ENCODE peak calls at places on chromosomes 3 and 15, in six cellular contexts. One of them, this sample, is unnamed.

GRCh38 chr15:80780416-80781221 is 1.4 kb downstream of the CEMIP start:
- DNase-seq in stomach: peak
- DNase-seq in B cell: no peak
- DNase-seq in spleen: no peak
- DNase-seq in heart left ventricle: peak
- DNase-seq in fibroblast of pulmonary artery: peak
- DNase-seq in this sample: peak

GRCh38 chr3:17359911-17360310 is 382.5 kb downstream of the TBC1D5 start:
- DNase-seq in heart left ventricle: no peak
- DNase-seq in spleen: no peak
- DNase-seq in stomach: no peak
- DNase-seq in B cell: no peak
- DNase-seq in fibroblast of pulmonary artery: no peak
- DNase-seq in this sample: no peak

GRCh38 chr15:49827311-49827710 is 206.5 kb downstream of the DTWD1 start:
- DNase-seq in stomach: no peak
- DNase-seq in B cell: no peak
- DNase-seq in spleen: no peak
- DNase-seq in fibroblast of pulmonary artery: no peak
- DNase-seq in heart left ventricle: no peak
- DNase-seq in this sample: no peak

GRCh38 chr3:136074546-136074945 is 109.0 kb downstream of the PPP2R3A start:
- DNase-seq in fibroblast of pulmonary artery: peak
- DNase-seq in B cell: no peak
- DNase-seq in spleen: no peak
- DNase-seq in stomach: no peak
- DNase-seq in heart left ventricle: no peak
- DNase-seq in this sample: peak

GRCh38 chr3:123724306-123724705 is 139.5 kb upstream of the HACD2 start:
- DNase-seq in stomach: no peak
- DNase-seq in heart left ventricle: no peak
- DNase-seq in spleen: no peak
- DNase-seq in B cell: no peak
- DNase-seq in fibroblast of pulmonary artery: peak
- DNase-seq in this sample: peak

GRCh38 chr3:149417174-149417573 is 39.7 kb upstream of the TM4SF1 start:
- DNase-seq in fibroblast of pulmonary artery: no peak
- DNase-seq in spleen: no peak
- DNase-seq in heart left ventricle: no peak
- DNase-seq in stomach: no peak
- DNase-seq in B cell: no peak
- DNase-seq in this sample: no peak

GRCh38 chr3:190041333-190042041 is 79.2 kb downstream of the P3H2 start:
- DNase-seq in heart left ventricle: no peak
- DNase-seq in B cell: no peak
- DNase-seq in stomach: no peak
- DNase-seq in spleen: no peak
- DNase-seq in fibroblast of pulmonary artery: peak
- DNase-seq in this sample: peak

GRCh38 chr15:64950888-64951287 is 38.8 kb downstream of the SPG21 start:
- DNase-seq in heart left ventricle: no peak
- DNase-seq in fibroblast of pulmonary artery: no peak
- DNase-seq in stomach: no peak
- DNase-seq in B cell: no peak
- DNase-seq in spleen: no peak
- DNase-seq in this sample: no peak

GRCh38 chr15:45794768-45795486 is 160.1 kb downstream of the SQOR start:
- DNase-seq in fibroblast of pulmonary artery: no peak
- DNase-seq in heart left ventricle: no peak
- DNase-seq in spleen: no peak
- DNase-seq in stomach: no peak
- DNase-seq in B cell: no peak
- DNase-seq in this sample: no peak

GRCh38 chr3:156619376-156619775 is 55.0 kb upstream of the TIPARP start:
- DNase-seq in stomach: no peak
- DNase-seq in B cell: no peak
- DNase-seq in heart left ventricle: no peak
- DNase-seq in fibroblast of pulmonary artery: peak
- DNase-seq in spleen: no peak
- DNase-seq in this sample: no peak

GRCh38 chr3:57288403-57288802 is 4.1 kb downstream of the ASB14 start:
- DNase-seq in B cell: no peak
- DNase-seq in fibroblast of pulmonary artery: no peak
- DNase-seq in stomach: no peak
- DNase-seq in heart left ventricle: no peak
- DNase-seq in spleen: no peak
- DNase-seq in this sample: no peak

GRCh38 chr3:72997421-72997961 is 880 bp downstream of the PPP4R2 start:
- DNase-seq in B cell: peak
- DNase-seq in stomach: no peak
- DNase-seq in fibroblast of pulmonary artery: peak
- DNase-seq in spleen: no peak
- DNase-seq in heart left ventricle: no peak
- DNase-seq in this sample: peak

GRCh38 chr15:65423977-65424679 is 1.4 kb upstream of the IGDCC4 start:
- DNase-seq in fibroblast of pulmonary artery: no peak
- DNase-seq in B cell: no peak
- DNase-seq in stomach: no peak
- DNase-seq in spleen: no peak
- DNase-seq in heart left ventricle: no peak
- DNase-seq in this sample: no peak

GRCh38 chr3:182596673-182597410 is 196.5 kb upstream of the ATP11B start:
- DNase-seq in spleen: no peak
- DNase-seq in heart left ventricle: no peak
- DNase-seq in fibroblast of pulmonary artery: no peak
- DNase-seq in stomach: no peak
- DNase-seq in B cell: no peak
- DNase-seq in this sample: no peak

GRCh38 chr3:123372789-123373534 is 75.9 kb downstream of the ADCY5 start:
- DNase-seq in heart left ventricle: no peak
- DNase-seq in B cell: no peak
- DNase-seq in fibroblast of pulmonary artery: no peak
- DNase-seq in stomach: no peak
- DNase-seq in spleen: peak
- DNase-seq in this sample: no peak

GRCh38 chr15:63600001-63600645 is 2.9 kb downstream of the FBXL22 start:
- DNase-seq in B cell: peak
- DNase-seq in spleen: no peak
- DNase-seq in fibroblast of pulmonary artery: peak
- DNase-seq in heart left ventricle: no peak
- DNase-seq in stomach: no peak
- DNase-seq in this sample: no peak

GRCh38 chr15:57160823-57161560 is 215.3 kb upstream of the CGNL1 start:
- DNase-seq in heart left ventricle: no peak
- DNase-seq in stomach: no peak
- DNase-seq in fibroblast of pulmonary artery: no peak
- DNase-seq in spleen: no peak
- DNase-seq in B cell: no peak
- DNase-seq in this sample: peak

GRCh38 chr3:44970916-44971490 is 5.0 kb downstream of the ZDHHC3 start:
- DNase-seq in stomach: no peak
- DNase-seq in heart left ventricle: no peak
- DNase-seq in B cell: no peak
- DNase-seq in spleen: no peak
- DNase-seq in fibroblast of pulmonary artery: no peak
- DNase-seq in this sample: no peak

GRCh38 chr15:56468271-56468912 is 3.5 kb upstream of the MNS1 start:
- DNase-seq in heart left ventricle: no peak
- DNase-seq in fibroblast of pulmonary artery: peak
- DNase-seq in B cell: peak
- DNase-seq in stomach: no peak
- DNase-seq in spleen: no peak
- DNase-seq in this sample: peak

GRCh38 chr3:16452265-16452664 is 61.2 kb downstream of the RFTN1 start:
- DNase-seq in B cell: no peak
- DNase-seq in heart left ventricle: no peak
- DNase-seq in spleen: no peak
- DNase-seq in stomach: no peak
- DNase-seq in fibroblast of pulmonary artery: peak
- DNase-seq in this sample: peak

GRCh38 chr15:95284933-95285401 is 1045.5 kb upstream of the NR2F2 start:
- DNase-seq in fibroblast of pulmonary artery: peak
- DNase-seq in stomach: no peak
- DNase-seq in B cell: no peak
- DNase-seq in spleen: no peak
- DNase-seq in heart left ventricle: no peak
- DNase-seq in this sample: no peak

GRCh38 chr3:13420051-13420816 is at the start of gene NUP210:
- DNase-seq in fibroblast of pulmonary artery: no peak
- DNase-seq in spleen: peak
- DNase-seq in stomach: peak
- DNase-seq in B cell: peak
- DNase-seq in heart left ventricle: peak
- DNase-seq in this sample: no peak

GRCh38 chr3:134086616-134087015 is 56.9 kb upstream of the SLCO2A1 start:
- DNase-seq in B cell: no peak
- DNase-seq in stomach: no peak
- DNase-seq in spleen: peak
- DNase-seq in heart left ventricle: no peak
- DNase-seq in fibroblast of pulmonary artery: no peak
- DNase-seq in this sample: no peak

GRCh38 chr3:38227989-38228388 is 37.6 kb upstream of the SLC22A13 start:
- DNase-seq in stomach: no peak
- DNase-seq in B cell: no peak
- DNase-seq in spleen: no peak
- DNase-seq in heart left ventricle: no peak
- DNase-seq in fibroblast of pulmonary artery: peak
- DNase-seq in this sample: peak
- TF ChIP-seq CTCF in stomach: no peak
- TF ChIP-seq CTCF in B cell: no peak
- TF ChIP-seq CTCF in spleen: no peak
- TF ChIP-seq CTCF in heart left ventricle: no peak
- TF ChIP-seq CTCF in fibroblast of pulmonary artery: no peak
- TF ChIP-seq CTCF in this sample: no peak

GRCh38 chr3:86178095-86178494 is 812.9 kb downstream of the VGLL3 start:
- DNase-seq in stomach: no peak
- DNase-seq in B cell: no peak
- DNase-seq in heart left ventricle: no peak
- DNase-seq in fibroblast of pulmonary artery: no peak
- DNase-seq in spleen: no peak
- DNase-seq in this sample: no peak

GRCh38 chr3:86175051-86175536 is 815.9 kb downstream of the VGLL3 start:
- DNase-seq in heart left ventricle: no peak
- DNase-seq in B cell: no peak
- DNase-seq in stomach: no peak
- DNase-seq in spleen: no peak
- DNase-seq in fibroblast of pulmonary artery: no peak
- DNase-seq in this sample: no peak

GRCh38 chr3:86175593-86175992 is 815.4 kb downstream of the VGLL3 start:
- DNase-seq in B cell: no peak
- DNase-seq in fibroblast of pulmonary artery: no peak
- DNase-seq in heart left ventricle: no peak
- DNase-seq in stomach: no peak
- DNase-seq in spleen: no peak
- DNase-seq in this sample: no peak

GRCh38 chr3:86180696-86181095 is 810.3 kb downstream of the VGLL3 start:
- DNase-seq in fibroblast of pulmonary artery: no peak
- DNase-seq in spleen: no peak
- DNase-seq in B cell: no peak
- DNase-seq in stomach: no peak
- DNase-seq in heart left ventricle: no peak
- DNase-seq in this sample: no peak
- TF ChIP-seq CTCF in fibroblast of pulmonary artery: no peak
- TF ChIP-seq CTCF in spleen: no peak
- TF ChIP-seq CTCF in B cell: no peak
- TF ChIP-seq CTCF in stomach: no peak
- TF ChIP-seq CTCF in heart left ventricle: no peak
- TF ChIP-seq CTCF in this sample: no peak

DNA sequence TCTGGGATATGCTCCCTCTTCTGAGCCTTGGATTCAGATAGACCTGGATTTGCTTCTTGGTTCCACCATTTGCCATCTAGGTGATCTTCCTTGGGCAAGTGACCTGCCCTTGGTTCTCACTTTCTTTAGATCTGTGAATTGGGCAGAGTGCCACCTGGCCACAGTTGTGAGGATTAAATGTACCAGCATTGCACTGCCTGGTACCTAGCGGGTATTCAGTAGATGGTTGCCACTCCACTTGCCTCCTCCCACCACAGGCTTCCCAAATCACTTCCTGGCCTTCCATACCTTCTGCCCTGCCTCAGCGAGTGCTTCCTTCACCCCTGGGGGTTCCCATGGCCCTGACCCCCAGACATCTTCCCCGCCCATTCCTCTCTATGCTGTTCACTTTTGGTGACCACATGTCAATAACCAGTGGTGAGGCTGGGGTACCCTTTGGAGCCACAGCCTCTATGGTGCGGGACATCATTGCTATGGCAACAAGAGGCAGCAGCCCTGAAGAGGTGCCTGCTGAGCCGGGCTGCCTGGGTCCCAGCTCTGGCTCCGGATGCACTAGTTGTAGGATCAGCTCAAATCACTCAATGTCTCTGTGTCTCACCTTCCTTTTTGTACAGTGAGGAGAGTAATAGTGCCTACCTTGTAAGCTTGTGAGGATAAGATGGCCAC is 40.5 kb downstream of the CMTM7 start:
- DNase-seq in stomach: peak
- DNase-seq in fibroblast of pulmonary artery: no peak
- DNase-seq in heart left ventricle: no peak
- DNase-seq in spleen: no peak
- DNase-seq in B cell: no peak
- DNase-seq in this sample: no peak
- TF ChIP-seq CTCF in stomach: no peak
- TF ChIP-seq CTCF in fibroblast of pulmonary artery: no peak
- TF ChIP-seq CTCF in heart left ventricle: no peak
- TF ChIP-seq CTCF in spleen: no peak
- TF ChIP-seq CTCF in B cell: no peak
- TF ChIP-seq CTCF in this sample: no peak

DNA sequence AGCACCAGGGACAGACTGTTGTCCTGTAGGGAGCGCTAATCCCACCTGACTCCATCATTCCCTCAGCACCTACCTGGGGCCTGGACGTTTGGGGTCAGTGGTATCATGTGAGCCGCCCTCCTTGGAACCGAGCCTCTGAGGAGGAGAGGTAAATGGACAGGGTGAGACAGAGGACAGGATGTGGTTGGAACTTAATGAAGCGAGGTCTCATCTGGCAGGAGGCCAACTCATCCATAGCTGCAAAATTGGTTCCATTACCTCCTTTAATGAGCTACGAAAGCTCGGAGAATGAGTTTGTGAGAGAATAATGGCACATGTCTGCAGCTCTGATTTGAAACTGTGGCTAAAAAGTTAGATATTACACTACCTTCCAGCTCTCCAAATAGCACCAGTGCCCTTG is 14.0 kb downstream of the MAPKAPK3 start:
- DNase-seq in spleen: no peak
- DNase-seq in heart left ventricle: no peak
- DNase-seq in stomach: no peak
- DNase-seq in fibroblast of pulmonary artery: no peak
- DNase-seq in B cell: no peak
- DNase-seq in this sample: no peak
- TF ChIP-seq CTCF in spleen: no peak
- TF ChIP-seq CTCF in heart left ventricle: no peak
- TF ChIP-seq CTCF in stomach: no peak
- TF ChIP-seq CTCF in fibroblast of pulmonary artery: no peak
- TF ChIP-seq CTCF in B cell: no peak
- TF ChIP-seq CTCF in this sample: no peak

This sample was measured in foreskin fibroblast.